ENCODE peak calls at places on chromosomes 4 and X, in five cellular contexts. N is neural progenitor cell; Z is stimulated activated CD4-positive, alpha-beta T cell treated with anti-CD3 and anti-CD28 coated beads, Interleukin-1b, Interleukin-23, amount 100 ng/mL, for 48 hours; I is NB4; L is neural crest cell. U is an unnamed sample.

GRCh38 chr4:110639207-110640092 is 16.6 kb upstream of the PITX2 start:
- DNase-seq in N (peak), Z (no peak), I (no peak), L (no peak), U (no peak)

GRCh38 chrX:32598707-32599106 is 612.6 kb downstream of the DMD start:
- DNase-seq in N (no peak), Z (no peak), I (no peak), L (no peak), U (no peak)

GRCh38 chr4:145870155-145871020 is 68.2 kb downstream of the ZNF827 start:
- DNase-seq in N (no peak), Z (no peak), I (no peak), L (no peak), U (no peak)

GRCh38 chrX:108735087-108735679 is 1.2 kb downstream of the IRS4 start:
- DNase-seq in N (peak), Z (no peak), I (no peak), L (no peak), U (no peak)

GRCh38 chrX:48854898-48855297 is 19.5 kb upstream of the PCSK1N start:
- DNase-seq in N (peak), Z (no peak), I (peak), L (no peak), U (peak)

GRCh38 chrX:34338046-34338445 is 205.9 kb upstream of the FAM47A start:
- DNase-seq in N (no peak), Z (no peak), I (no peak), L (no peak), U (no peak)

GRCh38 chrX:153725039-153725831 is 579 bp downstream of the ABCD1 start:
- DNase-seq in N (peak), Z (no peak), I (no peak), L (no peak), U (peak)

GRCh38 chr4:144788469-144788868 is 142.5 kb downstream of the HHIP start:
- DNase-seq in N (no peak), Z (no peak), I (no peak), L (no peak), U (no peak)

GRCh38 chr4:152989554-152989970 is 53.4 kb downstream of the FHDC1 start:
- DNase-seq in N (no peak), Z (no peak), I (no peak), L (no peak), U (no peak)

GRCh38 chrX:1464282-1465131 is 11.8 kb upstream of the ASMTL start:
- DNase-seq in N (no peak), Z (no peak), I (no peak), L (no peak), U (no peak)

GRCh38 chr4:56681158-56681848 is at the start of gene HOPX:
- DNase-seq in N (no peak), Z (peak), I (peak), L (no peak), U (no peak)

GRCh38 chr4:122652379-122652778 is 31.5 kb upstream of the IL21 start:
- DNase-seq in N (peak), Z (peak), I (peak), L (peak), U (peak)

GRCh38 chr4:168630445-168631187 is 133.8 kb downstream of the PALLD start:
- DNase-seq in N (no peak), Z (no peak), I (peak), L (no peak), U (no peak)

GRCh38 chr4:37892641-37893040 is 1.8 kb downstream of the TBC1D1 start:
- DNase-seq in N (no peak), Z (peak), I (peak), L (no peak), U (peak)

GRCh38 chr4:1008840-1009646 is 2.4 kb upstream of the FGFRL1 start:
- DNase-seq in N (no peak), Z (peak), I (peak), L (no peak), U (peak)

GRCh38 chrX:44872319-44872816 is 620 bp upstream of the KDM6A start:
- DNase-seq in N (no peak), Z (peak), I (no peak), L (no peak), U (peak)

GRCh38 chrX:71181558-71181909 is 36.9 kb downstream of the NLGN3 start:
- DNase-seq in N (peak), Z (peak), I (peak), L (no peak), U (no peak)

GRCh38 chr4:77202491-77202890 is 45.5 kb downstream of the CCNG2 start:
- DNase-seq in N (no peak), Z (no peak), I (no peak), L (no peak), U (no peak)

GRCh38 chrX:155070975-155071693 is at the start of the genes BRCC3, CMC4 and MTCP1:
- DNase-seq in N (peak), Z (peak), I (peak), L (peak), U (peak)

GRCh38 chr4:185734214-185734613 is 77.8 kb downstream of the SORBS2 start:
- DNase-seq in N (no peak), Z (no peak), I (peak), L (no peak), U (no peak)

GRCh38 chrX:12820737-12821136 is 29.5 kb downstream of the PRPS2 start:
- DNase-seq in N (no peak), Z (no peak), I (no peak), L (no peak), U (no peak)

GRCh38 chr4:42417491-42417890 is 20.2 kb downstream of the SHISA3 start:
- DNase-seq in N (no peak), Z (no peak), I (no peak), L (no peak), U (no peak)

GRCh38 chr4:99723555-99724450 is 66.2 kb upstream of the C4orf54 start:
- DNase-seq in N (no peak), Z (peak), I (peak), L (no peak), U (no peak)

GRCh38 chr4:112449708-112450107 is 66.3 kb downstream of the NEUROG2 start:
- DNase-seq in N (no peak), Z (no peak), I (no peak), L (no peak), U (no peak)

U was measured in NAMALWA.